ENCODE peak calls at places on chromosomes 1 and 21, in nine cellular contexts. Z, B, O, C, V, T, Y, H and X are unnamed samples.
A peak's percentile ranks its signal among the peaks of the same experiment; 100 is the strongest.

GRCh38 chr1:8133657-8134430 is 107.7 kb upstream of the ERRFI1 start:
- DNase-seq in Z (no peak), B (no peak), O (no peak), C (peak; percentile 41), V (peak; percentile 62), T (no peak), Y (peak; percentile 92), H (no peak), X (no peak)

GRCh38 chr1:30706528-30706927 is 16.9 kb downstream of the MATN1 start:
- DNase-seq in Z (no peak), B (no peak), O (no peak), C (peak; percentile 43), V (no peak), T (no peak), Y (peak; percentile 29), H (no peak), X (no peak)

GRCh38 chr21:44957901-44958451 is 18.1 kb downstream of the SLX9 start:
- DNase-seq in Z (no peak), B (no peak), O (no peak), C (no peak), V (no peak), T (no peak), Y (no peak), H (no peak), X (no peak)

GRCh38 chr1:156677616-156678596 is 699 bp upstream of the NES start:
- DNase-seq in Z (peak; percentile 27), B (peak; percentile 54), O (peak; percentile 75), C (peak; percentile 54), V (no peak), T (no peak), Y (peak; percentile 87), H (no peak), X (peak; percentile 69)

GRCh38 chr21:14755086-14755485 is 209.0 kb upstream of the SAMSN1 start:
- DNase-seq in Z (no peak), B (no peak), O (no peak), C (no peak), V (no peak), T (no peak), Y (no peak), H (no peak), X (no peak)

GRCh38 chr1:31705080-31705866 is 1.5 kb upstream of the COL16A1 start:
- DNase-seq in Z (peak; percentile 45), B (peak; percentile 50), O (no peak), C (peak; percentile 60), V (no peak), T (peak; percentile 69), Y (peak; percentile 66), H (peak; percentile 69), X (peak; percentile 68)

GRCh38 chr1:26570287-26570686 is 40.7 kb downstream of the RPS6KA1 start:
- DNase-seq in Z (no peak), B (no peak), O (no peak), C (no peak), V (no peak), T (no peak), Y (no peak), H (no peak), X (no peak)

GRCh38 chr1:81174811-81175476 is 625.8 kb upstream of the ADGRL2 start:
- DNase-seq in Z (no peak), B (no peak), O (no peak), C (no peak), V (peak; percentile 3), T (no peak), Y (peak; percentile 98), H (no peak), X (no peak)

GRCh38 chr1:145708063-145708462 is 895 bp upstream of the PDZK1 start:
- DNase-seq in Z (no peak), B (no peak), O (peak; percentile 31), C (no peak), V (no peak), T (no peak), Y (no peak), H (no peak), X (no peak)

GRCh38 chr1:16146888-16147614 is 8.8 kb downstream of the EPHA2 start:
- DNase-seq in Z (no peak), B (no peak), O (peak; percentile 56), C (no peak), V (no peak), T (no peak), Y (peak; percentile 32), H (no peak), X (no peak)

GRCh38 chr21:21067375-21067774 is 69.2 kb downstream of the NCAM2 start:
- DNase-seq in Z (no peak), B (no peak), O (no peak), C (no peak), V (no peak), T (no peak), Y (no peak), H (no peak), X (no peak)

GRCh38 chr1:211734359-211734758 is 58.9 kb upstream of the NEK2 start:
- DNase-seq in Z (no peak), B (no peak), O (no peak), C (no peak), V (no peak), T (no peak), Y (peak; percentile 70), H (no peak), X (no peak)

GRCh38 chr21:42238185-42238934 is 19.4 kb downstream of the ABCG1 start:
- DNase-seq in Z (peak; percentile 84), B (no peak), O (no peak), C (no peak), V (no peak), T (no peak), Y (no peak), H (no peak), X (no peak)

GRCh38 chr1:53408013-53408754 is 51.0 kb upstream of the DMRTB1 start:
- DNase-seq in Z (no peak), B (no peak), O (no peak), C (no peak), V (no peak), T (no peak), Y (no peak), H (no peak), X (no peak)

GRCh38 chr1:181126871-181127587 is 38.5 kb downstream of the IER5 start:
- DNase-seq in Z (no peak), B (peak; percentile 42), O (peak; percentile 28), C (peak; percentile 73), V (no peak), T (no peak), Y (peak; percentile 92), H (no peak), X (no peak)

GRCh38 chr1:25530348-25531081 is 12.9 kb upstream of the LDLRAP1 start:
- DNase-seq in Z (no peak), B (no peak), O (no peak), C (no peak), V (no peak), T (no peak), Y (no peak), H (no peak), X (no peak)

GRCh38 chr1:117678246-117678977 is 72.6 kb downstream of the TENT5C start:
- DNase-seq in Z (no peak), B (no peak), O (no peak), C (peak; percentile 66), V (no peak), T (no peak), Y (no peak), H (no peak), X (no peak)

GRCh38 chr1:151653397-151653796 is 41.5 kb downstream of the SNX27 start:
- DNase-seq in Z (no peak), B (no peak), O (no peak), C (no peak), V (peak; percentile 9), T (no peak), Y (peak; percentile 62), H (no peak), X (no peak)

GRCh38 chr1:229092377-229093257 is 178.3 kb upstream of the RAB4A start:
- DNase-seq in Z (no peak), B (no peak), O (no peak), C (no peak), V (no peak), T (no peak), Y (no peak), H (no peak), X (no peak)

GRCh38 chr1:173523329-173523728 is 46.2 kb downstream of the PRDX6 start:
- DNase-seq in Z (no peak), B (no peak), O (no peak), C (no peak), V (no peak), T (no peak), Y (no peak), H (no peak), X (no peak)

GRCh38 chr21:42209801-42210479 is 9.0 kb upstream of the ABCG1 start:
- DNase-seq in Z (no peak), B (no peak), O (no peak), C (peak; percentile 11), V (no peak), T (no peak), Y (no peak), H (no peak), X (no peak)

GRCh38 chr1:93775224-93775623 is 93.6 kb upstream of the BCAR3 start:
- DNase-seq in Z (no peak), B (no peak), O (no peak), C (no peak), V (no peak), T (no peak), Y (peak; percentile 91), H (no peak), X (no peak)

GRCh38 chr1:87131809-87132663 is 196.6 kb upstream of the LMO4 start:
- DNase-seq in Z (peak; percentile 59), B (peak; percentile 64), O (peak; percentile 68), C (peak; percentile 79), V (no peak), T (peak; percentile 62), Y (peak; percentile 72), H (peak; percentile 72), X (peak; percentile 63)

GRCh38 chr1:15945011-15945831 is 30.7 kb downstream of the ZBTB17 start:
- DNase-seq in Z (no peak), B (no peak), O (no peak), C (no peak), V (no peak), T (no peak), Y (no peak), H (no peak), X (no peak)

GRCh38 chr1:177131723-177132122 is 32.8 kb downstream of the ASTN1 start:
- DNase-seq in Z (no peak), B (no peak), O (no peak), C (no peak), V (no peak), T (no peak), Y (no peak), H (no peak), X (no peak)

GRCh38 chr1:38818706-38819439 is 40.7 kb downstream of the RRAGC start:
- DNase-seq in Z (no peak), B (no peak), O (no peak), C (no peak), V (no peak), T (no peak), Y (no peak), H (no peak), X (no peak)

GRCh38 chr1:30313584-30313983 is 409.8 kb downstream of the MATN1 start:
- DNase-seq in Z (no peak), B (no peak), O (no peak), C (peak; percentile 16), V (no peak), T (no peak), Y (no peak), H (no peak), X (no peak)

GRCh38 chr1:147892731-147893214 is 9.8 kb upstream of the GJA8 start:
- DNase-seq in Z (peak; percentile 10), B (peak; percentile 41), O (peak; percentile 48), C (no peak), V (peak; percentile 24), T (no peak), Y (peak; percentile 77), H (no peak), X (no peak)

GRCh38 chr1:60066001-60066400 is 7.6 kb downstream of the C1orf87 start:
- DNase-seq in Z (no peak), B (no peak), O (no peak), C (no peak), V (no peak), T (no peak), Y (peak; percentile 61), H (no peak), X (no peak)

GRCh38 chr1:109307363-109308021 is 681 bp upstream of the MYBPHL start:
- DNase-seq in Z (no peak), B (no peak), O (no peak), C (no peak), V (no peak), T (no peak), Y (no peak), H (no peak), X (peak; percentile 78)

GRCh38 chr1:1461721-1462317 is 9.7 kb upstream of the ATAD3B start:
- DNase-seq in Z (no peak), B (no peak), O (no peak), C (no peak), V (no peak), T (no peak), Y (no peak), H (no peak), X (no peak)